ENCODE peak calls at places on chromosomes 7 and 10, in four cellular contexts. One of them, this sample, is unnamed.

GRCh38 chr10:86224354-86225097 is 142.1 kb downstream of the GRID1 start:
- DNase-seq in NB4: peak; percentile 26
- DNase-seq in foreskin fibroblast: no peak
- DNase-seq in fibroblast of lung: no peak
- DNase-seq in this sample: no peak

GRCh38 chr10:42744134-42744701 is 38.4 kb upstream of the BMS1 start:
- DNase-seq in NB4: no peak
- DNase-seq in fibroblast of lung: no peak
- DNase-seq in foreskin fibroblast: no peak
- DNase-seq in this sample: no peak

GRCh38 chr10:95840681-95841080 is 67.1 kb upstream of the CC2D2B start:
- DNase-seq in NB4: no peak
- DNase-seq in fibroblast of lung: no peak
- DNase-seq in foreskin fibroblast: no peak
- DNase-seq in this sample: no peak

GRCh38 chr10:126247454-126247975 is 140.8 kb downstream of the ADAM12 start:
- DNase-seq in foreskin fibroblast: peak; percentile 97
- DNase-seq in NB4: no peak
- DNase-seq in fibroblast of lung: peak; percentile 99
- DNase-seq in this sample: no peak

GRCh38 chr10:114544045-114544659 is 113.9 kb downstream of the ABLIM1 start:
- DNase-seq in fibroblast of lung: no peak
- DNase-seq in foreskin fibroblast: no peak
- DNase-seq in NB4: peak; percentile 88
- DNase-seq in this sample: no peak

GRCh38 chr7:151366872-151367207 is 25.2 kb downstream of the NUB1 start:
- DNase-seq in NB4: no peak
- DNase-seq in foreskin fibroblast: peak; percentile 52
- DNase-seq in fibroblast of lung: peak; percentile 86
- DNase-seq in this sample: no peak

GRCh38 chr10:79102056-79102874 is 33.5 kb downstream of the ZMIZ1 start:
- DNase-seq in foreskin fibroblast: no peak
- DNase-seq in fibroblast of lung: peak; percentile 71
- DNase-seq in NB4: no peak
- DNase-seq in this sample: peak; percentile 44

GRCh38 chr7:131067220-131067619 is 260.5 kb upstream of the MKLN1 start:
- DNase-seq in NB4: no peak
- DNase-seq in fibroblast of lung: no peak
- DNase-seq in foreskin fibroblast: no peak
- DNase-seq in this sample: no peak

GRCh38 chr7:130912086-130912909 is 178.3 kb upstream of the KLF14 start:
- DNase-seq in foreskin fibroblast: no peak
- DNase-seq in fibroblast of lung: peak; percentile 84
- DNase-seq in NB4: no peak
- DNase-seq in this sample: no peak

GRCh38 chr10:112336556-112337201 is 37.2 kb upstream of the ACSL5 start:
- DNase-seq in NB4: no peak
- DNase-seq in fibroblast of lung: no peak
- DNase-seq in foreskin fibroblast: no peak
- DNase-seq in this sample: no peak

GRCh38 chr10:99394256-99394655 is 36.2 kb downstream of the GOT1 start:
- DNase-seq in foreskin fibroblast: no peak
- DNase-seq in NB4: no peak
- DNase-seq in fibroblast of lung: no peak
- DNase-seq in this sample: no peak

GRCh38 chr7:139829654-139830130 is 628 bp downstream of the TBXAS1 start:
- DNase-seq in foreskin fibroblast: no peak
- DNase-seq in fibroblast of lung: peak; percentile 67
- DNase-seq in NB4: peak; percentile 62
- DNase-seq in this sample: no peak

GRCh38 chr10:62806246-62806645 is 1.7 kb downstream of the ADO start:
- DNase-seq in foreskin fibroblast: no peak
- DNase-seq in NB4: no peak
- DNase-seq in fibroblast of lung: no peak
- DNase-seq in this sample: no peak

GRCh38 chr7:132255084-132255483 is 321.2 kb downstream of the PLXNA4 start:
- DNase-seq in foreskin fibroblast: no peak
- DNase-seq in fibroblast of lung: no peak
- DNase-seq in NB4: no peak
- DNase-seq in this sample: no peak

GRCh38 chr10:86757110-86757790 is 831 bp downstream of the BMPR1A start:
- DNase-seq in NB4: peak; percentile 58
- DNase-seq in foreskin fibroblast: peak; percentile 21
- DNase-seq in fibroblast of lung: peak; percentile 70
- DNase-seq in this sample: peak; percentile 20

GRCh38 chr7:302054-302992 is 12.4 kb downstream of the FOXL3 start:
- DNase-seq in fibroblast of lung: no peak
- DNase-seq in foreskin fibroblast: no peak
- DNase-seq in NB4: no peak
- DNase-seq in this sample: no peak

GRCh38 chr10:77297370-77297692 is 340.3 kb downstream of the KCNMA1 start:
- DNase-seq in foreskin fibroblast: peak; percentile 46
- DNase-seq in NB4: no peak
- DNase-seq in fibroblast of lung: peak; percentile 68
- DNase-seq in this sample: no peak

GRCh38 chr7:128350708-128351295 is 7.1 kb upstream of the RBM28 start:
- DNase-seq in fibroblast of lung: no peak
- DNase-seq in foreskin fibroblast: no peak
- DNase-seq in NB4: no peak
- DNase-seq in this sample: no peak

GRCh38 chr7:40457776-40458480 is 323.1 kb downstream of the SUGCT start:
- DNase-seq in NB4: no peak
- DNase-seq in fibroblast of lung: no peak
- DNase-seq in foreskin fibroblast: no peak
- DNase-seq in this sample: no peak

GRCh38 chr10:5614081-5614721 is 52.2 kb downstream of the ASB13 start:
- DNase-seq in NB4: no peak
- DNase-seq in foreskin fibroblast: no peak
- DNase-seq in fibroblast of lung: peak; percentile 75
- DNase-seq in this sample: no peak

GRCh38 chr7:108321359-108321758 is 134.9 kb downstream of the NRCAM start:
- DNase-seq in fibroblast of lung: no peak
- DNase-seq in foreskin fibroblast: no peak
- DNase-seq in NB4: no peak
- DNase-seq in this sample: no peak

GRCh38 chr7:90412458-90413184 is 9.4 kb downstream of the CLDN12 start:
- DNase-seq in NB4: peak; percentile 57
- DNase-seq in foreskin fibroblast: no peak
- DNase-seq in fibroblast of lung: peak; percentile 7
- DNase-seq in this sample: peak; percentile 10

GRCh38 chr7:111235709-111236108 is 144.8 kb downstream of the LRRN3 start:
- DNase-seq in fibroblast of lung: no peak
- DNase-seq in foreskin fibroblast: no peak
- DNase-seq in NB4: no peak
- DNase-seq in this sample: no peak

GRCh38 chr10:98374176-98374969 is 40.6 kb downstream of the PYROXD2 start:
- DNase-seq in foreskin fibroblast: peak; percentile 69
- DNase-seq in fibroblast of lung: peak; percentile 57
- DNase-seq in NB4: no peak
- DNase-seq in this sample: no peak

GRCh38 chr7:116227678-116228239 is 17.4 kb downstream of the TES start:
- DNase-seq in foreskin fibroblast: peak; percentile 75
- DNase-seq in fibroblast of lung: peak; percentile 85
- DNase-seq in NB4: no peak
- DNase-seq in this sample: no peak

GRCh38 chr7:27739301-27739913 is 555 bp upstream of the TAX1BP1 start:
- DNase-seq in fibroblast of lung: peak; percentile 30
- DNase-seq in foreskin fibroblast: no peak
- DNase-seq in NB4: no peak
- DNase-seq in this sample: no peak

GRCh38 chr7:155844019-155844453 is 31.8 kb upstream of the SHH start:
- DNase-seq in fibroblast of lung: peak; percentile 55
- DNase-seq in NB4: no peak
- DNase-seq in foreskin fibroblast: no peak
- DNase-seq in this sample: no peak

GRCh38 chr10:48805411-48805810 is 120.7 kb downstream of the WDFY4 start:
- DNase-seq in NB4: no peak
- DNase-seq in foreskin fibroblast: no peak
- DNase-seq in fibroblast of lung: no peak
- DNase-seq in this sample: no peak

GRCh38 chr7:78019457-78020130 is 221.0 kb downstream of the PHTF2 start:
- DNase-seq in foreskin fibroblast: peak; percentile 61
- DNase-seq in NB4: peak; percentile 85
- DNase-seq in fibroblast of lung: peak; percentile 82
- DNase-seq in this sample: peak; percentile 87
- TF ChIP-seq CTCF in foreskin fibroblast: no peak
- TF ChIP-seq CTCF in NB4: no peak
- TF ChIP-seq CTCF in fibroblast of lung: no peak
- TF ChIP-seq CTCF in this sample: no peak

GRCh38 chr10:75464478-75465090 is 33.2 kb downstream of the LRMDA start:
- DNase-seq in fibroblast of lung: no peak
- DNase-seq in NB4: no peak
- DNase-seq in foreskin fibroblast: no peak
- DNase-seq in this sample: no peak

GRCh38 chr10:75465110-75465509 is 33.7 kb downstream of the LRMDA start:
- DNase-seq in foreskin fibroblast: no peak
- DNase-seq in NB4: peak; percentile 48
- DNase-seq in fibroblast of lung: no peak
- DNase-seq in this sample: no peak

GRCh38 chr10:75462865-75463264 is 31.4 kb downstream of the LRMDA start:
- DNase-seq in NB4: no peak
- DNase-seq in foreskin fibroblast: no peak
- DNase-seq in fibroblast of lung: no peak
- DNase-seq in this sample: no peak

GRCh38 chr10:75460059-75460458 is 28.6 kb downstream of the LRMDA start:
- DNase-seq in fibroblast of lung: no peak
- DNase-seq in NB4: no peak
- DNase-seq in foreskin fibroblast: no peak
- DNase-seq in this sample: no peak

GRCh38 chr10:75461672-75462649 is 30.5 kb downstream of the LRMDA start:
- DNase-seq in fibroblast of lung: no peak
- DNase-seq in NB4: no peak
- DNase-seq in foreskin fibroblast: no peak
- DNase-seq in this sample: no peak
- H3K4me3 ChIP-seq in fibroblast of lung: no peak overlapping the region
- H3K4me3 ChIP-seq in NB4: no peak overlapping the region
- H3K4me3 ChIP-seq in foreskin fibroblast: no peak overlapping the region
- H3K4me3 ChIP-seq in this sample: no peak overlapping the region

DNA sequence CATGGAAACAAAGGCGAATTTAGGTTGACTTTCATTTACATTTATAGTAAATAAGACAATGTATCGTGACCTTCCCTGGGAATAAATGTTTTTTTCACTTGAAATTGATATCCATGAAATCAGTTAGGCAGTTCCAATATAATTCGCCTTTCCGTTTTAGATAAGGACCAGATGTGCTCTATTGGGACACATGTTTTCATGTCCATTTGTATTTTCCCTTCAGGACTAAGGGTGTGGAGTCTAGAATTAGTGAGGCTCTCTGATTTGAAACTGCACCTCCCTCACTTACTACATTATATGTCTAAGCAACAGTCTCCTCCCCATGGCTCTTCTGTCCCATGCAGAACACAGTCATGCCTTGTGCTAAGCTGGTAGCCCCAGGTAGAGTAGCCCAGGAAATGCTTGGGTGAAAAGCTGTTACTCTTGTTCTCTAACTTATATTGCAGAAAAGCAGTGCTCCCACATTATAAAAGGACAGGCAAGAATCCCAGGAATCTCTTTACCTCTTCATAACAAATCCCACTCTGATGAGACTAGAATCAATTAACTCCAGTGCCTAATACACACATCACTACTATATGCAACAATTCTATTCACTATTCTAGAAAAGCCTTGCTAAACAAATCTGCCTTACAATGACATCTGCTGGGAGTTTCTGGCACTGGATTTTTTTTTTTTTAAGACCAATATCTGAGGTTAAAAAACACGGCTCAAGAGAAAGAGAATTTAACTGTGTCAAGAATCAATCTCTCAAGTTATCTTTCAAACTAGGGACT is 293.9 kb downstream of the SNX13 start:
- DNase-seq in NB4: peak; percentile 21
- DNase-seq in foreskin fibroblast: peak; percentile 23
- DNase-seq in fibroblast of lung: peak; percentile 76
- DNase-seq in this sample: no peak
- TF ChIP-seq CTCF in NB4: no peak
- TF ChIP-seq CTCF in foreskin fibroblast: peak; percentile 47
- TF ChIP-seq CTCF in fibroblast of lung: peak; percentile 56
- TF ChIP-seq CTCF in this sample: no peak

DNA sequence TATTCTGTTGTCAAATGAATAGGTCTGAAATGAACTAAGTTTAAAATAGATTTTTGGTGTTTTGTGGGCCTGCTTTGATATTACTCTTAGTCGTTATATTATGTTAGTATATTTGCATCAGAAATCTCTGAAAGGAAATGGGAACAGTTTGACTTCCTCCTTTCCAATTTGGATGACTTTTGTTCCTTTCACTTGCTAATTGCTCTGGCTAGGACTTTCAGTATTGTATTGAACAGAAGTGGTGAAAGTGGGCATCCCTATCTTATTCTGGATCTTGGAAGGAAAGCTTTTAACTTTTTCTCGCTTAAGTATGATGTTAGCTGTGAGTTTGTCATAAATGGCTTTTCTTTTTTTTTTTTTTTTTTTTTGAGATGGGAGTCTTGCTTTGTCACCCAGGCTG is 273.6 kb upstream of the DKK1 start:
- DNase-seq in fibroblast of lung: no peak
- DNase-seq in NB4: no peak
- DNase-seq in foreskin fibroblast: no peak
- DNase-seq in this sample: no peak
- H3K4me3 ChIP-seq in fibroblast of lung: no peak overlapping the region
- H3K4me3 ChIP-seq in NB4: no peak overlapping the region
- H3K4me3 ChIP-seq in foreskin fibroblast: no peak overlapping the region
- H3K4me3 ChIP-seq in this sample: no peak overlapping the region

GRCh38 chr7:70417061-70417655 is 714.8 kb upstream of the GALNT17 start:
- DNase-seq in fibroblast of lung: no peak
- DNase-seq in NB4: no peak
- DNase-seq in foreskin fibroblast: no peak
- DNase-seq in this sample: peak; percentile 20
- TF ChIP-seq CTCF in fibroblast of lung: no peak
- TF ChIP-seq CTCF in NB4: no peak
- TF ChIP-seq CTCF in foreskin fibroblast: no peak
- TF ChIP-seq CTCF in this sample: no peak

GRCh38 chr10:13382759-13383753 is 35.0 kb upstream of the SEPHS1 start:
- DNase-seq in NB4: no peak
- DNase-seq in foreskin fibroblast: no peak
- DNase-seq in fibroblast of lung: no peak
- DNase-seq in this sample: no peak
- H3K4me3 ChIP-seq in NB4: no peak overlapping the region
- H3K4me3 ChIP-seq in foreskin fibroblast: no peak overlapping the region
- H3K4me3 ChIP-seq in fibroblast of lung: no peak overlapping the region
- H3K4me3 ChIP-seq in this sample: peak overlapping the region; percentile 23

This sample was measured in gastrocnemius medialis.